ENCODE peak calls at places on chromosome 7, in seven cellular contexts. I is NCI-H1694 treated with DMSO at 0.1 percent for 48 hours, R is T-helper 2 cell, K is cardiac fibroblast, N is COR-L47, C is NCI-H2107, O is brain microvascular endothelial cell. A is an unnamed sample.

GRCh38 chr7:27185708-27186449 is 847 bp upstream of the HOXA11 start:
- DNase-seq in O (no peak), R (no peak), C (no peak), K (no peak), I (no peak), N (no peak), A (no peak)

GRCh38 chr7:35465791-35466336 is 212.0 kb upstream of the TBX20 start:
- DNase-seq in O (no peak), C (no peak), K (no peak), R (no peak), N (no peak), I (no peak), A (no peak)

GRCh38 chr7:129886184-129886817 is 66.5 kb downstream of the UBE2H start:
- DNase-seq in C (no peak), N (no peak), R (no peak), O (no peak), I (no peak), K (no peak), A (no peak)

GRCh38 chr7:38169862-38170261 is 8.2 kb upstream of the STARD3NL start:
- DNase-seq in N (no peak), K (peak), O (peak), R (no peak), I (no peak), C (no peak), A (peak)

GRCh38 chr7:136869006-136869961 is 832 bp downstream of the CHRM2 start:
- DNase-seq in N (no peak), I (no peak), K (no peak), R (no peak), O (no peak), C (no peak), A (no peak)

GRCh38 chr7:112056409-112056808 is 149.8 kb downstream of the DOCK4 start:
- DNase-seq in R (no peak), I (no peak), N (no peak), O (peak), K (peak), C (peak), A (peak)

GRCh38 chr7:128940494-128941322 is 3.0 kb downstream of the IRF5 start:
- DNase-seq in I (no peak), C (no peak), R (no peak), K (no peak), O (no peak), N (no peak), A (no peak)

GRCh38 chr7:125484755-125485154 is 555.1 kb upstream of the POT1 start:
- DNase-seq in R (no peak), K (no peak), I (no peak), N (no peak), C (no peak), O (no peak), A (no peak)

GRCh38 chr7:8125680-8126444 is 136.1 kb downstream of the ICA1 start:
- DNase-seq in I (no peak), C (no peak), N (no peak), R (peak), O (no peak), K (no peak), A (no peak)